ENCODE peak calls at places on chromosome 18, in seven cellular contexts. M, F, T, N, R, P and A are unnamed samples.

GRCh38 chr18:78506031-78506461 is 473.6 kb upstream of the SALL3 start:
- DNase-seq in N (peak), R (no peak), T (no peak), F (peak), M (peak), P (no peak), A (no peak)

GRCh38 chr18:23503967-23504352 is 649 bp downstream of the RMC1 start:
- DNase-seq in N (no peak), T (no peak), M (no peak), F (no peak), P (no peak), R (no peak), A (no peak)

GRCh38 chr18:76953186-76953982 is 131.0 kb downstream of the ZNF236 start:
- DNase-seq in N (no peak), T (no peak), P (no peak), F (no peak), R (peak), M (no peak), A (peak)

GRCh38 chr18:55858661-55859111 is 270.7 kb upstream of the TCF4 start:
- DNase-seq in F (peak), M (no peak), R (no peak), P (no peak), N (no peak), T (no peak), A (no peak)

GRCh38 chr18:79791141-79791972 is 6.4 kb upstream of the KCNG2 start:
- DNase-seq in T (no peak), P (no peak), N (no peak), M (no peak), R (peak), F (peak), A (peak)

GRCh38 chr18:31679133-31679731 is 5.1 kb downstream of the B4GALT6 start:
- DNase-seq in M (no peak), P (no peak), N (no peak), T (no peak), R (no peak), F (peak), A (no peak)

GRCh38 chr18:70598406-70598805 is 309.6 kb downstream of the SOCS6 start:
- DNase-seq in P (no peak), F (no peak), M (no peak), N (no peak), T (no peak), R (no peak), A (no peak)

GRCh38 chr18:10119991-10120390 is 206.2 kb downstream of the VAPA start:
- DNase-seq in P (no peak), T (no peak), R (no peak), N (no peak), M (no peak), F (no peak), A (no peak)

GRCh38 chr18:27994571-27994970 is 182.4 kb downstream of the CDH2 start:
- DNase-seq in N (no peak), P (no peak), R (no peak), M (no peak), T (no peak), F (no peak), A (no peak)

GRCh38 chr18:79796016-79796415 is 1.7 kb upstream of the KCNG2 start:
- DNase-seq in N (no peak), M (no peak), T (no peak), R (no peak), F (no peak), P (no peak), A (no peak)

GRCh38 chr18:12296087-12296403 is 12.0 kb upstream of the TUBB6 start:
- DNase-seq in M (no peak), F (peak), T (no peak), P (no peak), N (no peak), R (no peak), A (no peak)

GRCh38 chr18:10140928-10141327 is 227.1 kb downstream of the VAPA start:
- DNase-seq in P (no peak), R (no peak), F (peak), N (no peak), M (no peak), T (no peak), A (no peak)

GRCh38 chr18:79576686-79577351 is 102.8 kb upstream of the CTDP1 start:
- DNase-seq in T (no peak), N (no peak), P (peak), M (no peak), R (peak), F (no peak), A (no peak)

GRCh38 chr18:37176307-37176934 is 347.5 kb downstream of the KIAA1328 start:
- DNase-seq in T (no peak), R (no peak), P (no peak), N (no peak), M (no peak), F (no peak), A (no peak)

GRCh38 chr18:14976736-14977430 is 228.9 kb downstream of the ANKRD30B start:
- DNase-seq in M (no peak), T (no peak), F (peak), R (no peak), N (no peak), P (no peak), A (peak)

GRCh38 chr18:51028201-51028805 is 1.7 kb upstream of the SMAD4 start:
- DNase-seq in N (no peak), M (no peak), F (peak), P (no peak), T (no peak), R (no peak), A (no peak)

GRCh38 chr18:60100805-60101204 is 201.0 kb downstream of the PMAIP1 start:
- DNase-seq in N (no peak), R (no peak), M (no peak), P (no peak), F (no peak), T (no peak), A (no peak)

GRCh38 chr18:75377975-75378673 is 49.4 kb downstream of the SMIM21 start:
- DNase-seq in P (no peak), M (no peak), F (no peak), N (no peak), T (no peak), R (no peak), A (no peak)

GRCh38 chr18:49704334-49704733 is 109.0 kb downstream of the ACAA2 start:
- DNase-seq in N (no peak), P (no peak), T (no peak), F (no peak), M (no peak), R (no peak), A (peak)

GRCh38 chr18:1539276-1539675 is 634.6 kb downstream of the ADCYAP1 start:
- DNase-seq in F (no peak), T (no peak), M (no peak), N (no peak), P (no peak), R (no peak), A (no peak)

GRCh38 chr18:63477972-63478371 is 1.2 kb downstream of the SERPINB5 start:
- DNase-seq in R (no peak), P (no peak), M (no peak), T (no peak), N (no peak), F (peak), A (no peak)

GRCh38 chr18:3054214-3054613 is 41.3 kb upstream of the LPIN2 start:
- DNase-seq in R (no peak), N (no peak), M (no peak), F (no peak), T (no peak), P (no peak), A (no peak)

GRCh38 chr18:3332376-3332775 is 70.4 kb downstream of the MYL12B start:
- DNase-seq in M (no peak), N (no peak), F (no peak), R (no peak), T (no peak), P (no peak), A (no peak)